ENCODE peak calls at places on chromosomes 11 and 22, in nine cellular contexts. X, N, S, W, T, A, D, V and I are unnamed samples.

GRCh38 chr22:30239421-30240405 is 6.8 kb downstream of the LIF start:
- DNase-seq in X (no peak), N (no peak), S (peak), W (no peak), T (no peak), A (no peak), D (no peak), V (no peak), I (no peak)

GRCh38 chr11:1205121-1205986 is 17.5 kb upstream of the MUC5B start:
- DNase-seq in X (no peak), N (no peak), S (no peak), W (no peak), T (no peak), A (no peak), D (no peak), V (peak), I (no peak)

GRCh38 chr22:42814215-42814614 is 42.9 kb downstream of the ARFGAP3 start:
- DNase-seq in X (no peak), N (no peak), S (no peak), W (no peak), T (no peak), A (no peak), D (no peak), V (no peak), I (no peak)

GRCh38 chr22:42613869-42614268 is 814 bp downstream of the POLDIP3 start:
- DNase-seq in X (no peak), N (no peak), S (peak), W (no peak), T (no peak), A (peak), D (no peak), V (no peak), I (peak)

GRCh38 chr22:27842236-27842993 is 40.9 kb upstream of the MN1 start:
- DNase-seq in X (no peak), N (no peak), S (no peak), W (no peak), T (no peak), A (no peak), D (no peak), V (no peak), I (no peak)

GRCh38 chr11:70833011-70833410 is 419.4 kb downstream of the SHANK2 start:
- DNase-seq in X (no peak), N (no peak), S (no peak), W (no peak), T (no peak), A (no peak), D (no peak), V (no peak), I (no peak)

GRCh38 chr11:57345555-57346151 is 7.5 kb downstream of the P2RX3 start:
- DNase-seq in X (peak), N (peak), S (peak), W (peak), T (peak), A (peak), D (peak), V (peak), I (peak)

GRCh38 chr22:20229916-20230775 is 38.0 kb downstream of the RTN4R start:
- DNase-seq in X (no peak), N (no peak), S (no peak), W (no peak), T (no peak), A (no peak), D (no peak), V (no peak), I (no peak)

GRCh38 chr11:94103476-94103875 is 25.2 kb upstream of the PANX1 start:
- DNase-seq in X (no peak), N (no peak), S (no peak), W (no peak), T (no peak), A (no peak), D (no peak), V (no peak), I (no peak)

GRCh38 chr11:67445515-67445914 is 2.2 kb upstream of the CORO1B start:
- DNase-seq in X (no peak), N (no peak), S (no peak), W (no peak), T (no peak), A (no peak), D (no peak), V (no peak), I (no peak)

GRCh38 chr11:73012121-73012863 is 129.8 kb downstream of the FCHSD2 start:
- DNase-seq in X (no peak), N (no peak), S (no peak), W (no peak), T (no peak), A (peak), D (peak), V (no peak), I (peak)

GRCh38 chr11:74926304-74927030 is 22.4 kb downstream of the XRRA1 start:
- DNase-seq in X (no peak), N (no peak), S (peak), W (no peak), T (no peak), A (no peak), D (no peak), V (no peak), I (peak)

GRCh38 chr11:63132985-63133775 is 10.8 kb downstream of the SLC22A24 start:
- DNase-seq in X (no peak), N (no peak), S (peak), W (no peak), T (no peak), A (no peak), D (peak), V (no peak), I (no peak)